ENCODE peak calls at places on chromosomes 11 and 22, in nine cellular contexts. E is mesothelial cell of epicardium, A is astrocyte, B is AG09309, V is Peyer's patch, X is heart left ventricle, U is lower lobe of right lung, C is colonic mucosa, R is GM13976. P is an unnamed sample.

GRCh38 chr11:109853156-109853776 is 239.9 kb upstream of the ZC3H12C start:
- DNase-seq in E (no peak), A (peak; percentile 63), B (peak; percentile 62), V (no peak), X (no peak), U (no peak), C (no peak), R (peak; percentile 22), P (peak; percentile 14)

GRCh38 chr11:31340903-31341572 is 28.5 kb downstream of the DCDC1 start:
- DNase-seq in E (no peak), A (peak; percentile 8), B (no peak), V (no peak), X (no peak), U (no peak), C (peak; percentile 21), R (peak; percentile 32), P (peak; percentile 31)

GRCh38 chr11:14095882-14096281 is 133.4 kb downstream of the SPON1 start:
- DNase-seq in E (no peak), A (no peak), B (no peak), V (no peak), X (no peak), U (no peak), C (no peak), R (no peak), P (no peak)

GRCh38 chr22:33869946-33870345 is 50.3 kb downstream of the LARGE1 start:
- DNase-seq in E (no peak), A (no peak), B (no peak), V (no peak), X (no peak), U (no peak), C (no peak), R (no peak), P (no peak)

GRCh38 chr11:118820412-118821357 is 29.7 kb upstream of the DDX6 start:
- DNase-seq in E (no peak), A (peak; percentile 58), B (peak; percentile 3), V (peak; percentile 90), X (peak; percentile 82), U (peak; percentile 78), C (peak; percentile 85), R (peak; percentile 83), P (peak; percentile 81)

GRCh38 chr11:25037431-25037830 is 540.6 kb downstream of the LUZP2 start:
- DNase-seq in E (no peak), A (no peak), B (no peak), V (no peak), X (no peak), U (no peak), C (no peak), R (no peak), P (no peak)

GRCh38 chr11:116199182-116199581 is 573.6 kb downstream of the BUD13 start:
- DNase-seq in E (no peak), A (no peak), B (no peak), V (no peak), X (peak; percentile 74), U (no peak), C (no peak), R (no peak), P (no peak)

GRCh38 chr22:47027766-47028165 is 265.3 kb downstream of the TBC1D22A start:
- DNase-seq in E (no peak), A (no peak), B (no peak), V (peak; percentile 34), X (no peak), U (peak; percentile 29), C (no peak), R (no peak), P (no peak)

GRCh38 chr11:15200696-15201095 is 86.0 kb downstream of the INSC start:
- DNase-seq in E (no peak), A (no peak), B (no peak), V (no peak), X (no peak), U (no peak), C (no peak), R (no peak), P (no peak)

GRCh38 chr11:19786644-19787043 is 74.0 kb downstream of the NAV2 start:
- DNase-seq in E (no peak), A (no peak), B (no peak), V (no peak), X (no peak), U (no peak), C (peak; percentile 56), R (no peak), P (no peak)

GRCh38 chr11:95541715-95542114 is 247.9 kb downstream of the FAM76B start:
- DNase-seq in E (no peak), A (no peak), B (no peak), V (no peak), X (no peak), U (no peak), C (no peak), R (no peak), P (no peak)

GRCh38 chr11:114085965-114086364 is 26.5 kb downstream of the ZBTB16 start:
- DNase-seq in E (no peak), A (no peak), B (no peak), V (peak; percentile 41), X (no peak), U (no peak), C (peak; percentile 63), R (no peak), P (no peak)

GRCh38 chr11:29334781-29335140 is 682.1 kb downstream of the KCNA4 start:
- DNase-seq in E (no peak), A (no peak), B (no peak), V (no peak), X (no peak), U (no peak), C (no peak), R (no peak), P (no peak)

GRCh38 chr11:111871693-111872161 is 346 bp upstream of the ALG9 start:
- DNase-seq in E (no peak), A (no peak), B (no peak), V (no peak), X (no peak), U (no peak), C (no peak), R (no peak), P (peak; percentile 12)

DNA sequence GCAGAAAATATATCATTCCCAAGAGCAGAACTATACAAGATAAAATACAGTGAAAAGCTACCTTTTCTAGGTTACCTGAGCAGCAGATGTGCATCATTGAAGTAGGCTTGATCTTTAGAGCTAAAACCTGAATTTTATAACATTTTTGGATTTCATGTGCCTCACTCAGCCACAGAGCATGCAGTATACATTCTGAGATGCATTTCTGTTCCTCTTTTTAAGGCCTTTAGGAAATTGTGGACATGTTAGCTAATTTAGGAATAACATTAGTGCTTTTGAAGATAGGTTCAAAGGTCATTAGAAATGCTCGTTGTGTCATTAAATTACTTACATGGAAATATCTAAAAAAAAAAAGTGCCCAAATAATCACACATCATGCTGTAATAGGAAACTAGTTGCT is 230.6 kb upstream of the PDGFD start:
- DNase-seq in E (no peak), A (no peak), B (no peak), V (no peak), X (no peak), U (no peak), C (no peak), R (no peak), P (no peak)
- TF ChIP-seq CTCF in E (no peak), A (no peak), B (no peak), V (no peak), X (no peak), U (no peak), C (no peak), R (no peak), P (no peak)

DNA sequence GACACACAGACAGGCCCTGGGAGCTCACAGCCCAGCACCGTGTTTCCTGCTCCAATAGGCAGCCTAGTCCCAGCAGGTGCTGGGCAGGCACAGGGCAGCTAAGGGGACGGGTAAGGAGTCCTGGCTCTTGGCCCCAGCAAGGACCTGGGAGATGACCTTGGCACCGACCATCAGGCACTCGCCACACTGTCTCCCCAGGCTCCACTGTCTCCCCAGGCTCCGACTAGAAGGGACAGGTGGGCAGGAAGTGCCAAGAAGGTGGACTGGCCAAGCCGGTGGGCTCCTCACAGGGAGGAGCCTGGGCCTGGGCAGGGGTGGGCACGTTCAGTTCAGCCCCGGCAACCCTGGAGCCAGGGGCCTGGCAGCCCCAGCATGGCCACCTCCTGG is 193.9 kb downstream of the IGLL1 start:
- DNase-seq in E (no peak), A (no peak), B (no peak), V (no peak), X (no peak), U (no peak), C (no peak), R (no peak), P (no peak)
- TF ChIP-seq CTCF in E (peak; percentile 61), A (no peak), B (no peak), V (no peak), X (no peak), U (no peak), C (peak; percentile 12), R (no peak), P (no peak)

GRCh38 chr11:79510948-79511347 is 70.1 kb upstream of the TENM4 start:
- DNase-seq in E (no peak), A (no peak), B (no peak), V (no peak), X (no peak), U (no peak), C (no peak), R (no peak), P (no peak)

GRCh38 chr11:79515781-79516180 is 75.0 kb upstream of the TENM4 start:
- DNase-seq in E (no peak), A (no peak), B (no peak), V (no peak), X (no peak), U (no peak), C (no peak), R (no peak), P (no peak)

GRCh38 chr11:79514269-79514668 is 73.4 kb upstream of the TENM4 start:
- DNase-seq in E (no peak), A (no peak), B (no peak), V (no peak), X (no peak), U (no peak), C (no peak), R (no peak), P (no peak)

GRCh38 chr11:79514695-79515094 is 73.9 kb upstream of the TENM4 start:
- DNase-seq in E (no peak), A (no peak), B (no peak), V (no peak), X (no peak), U (no peak), C (no peak), R (no peak), P (no peak)

GRCh38 chr11:79512706-79513469 is 72.1 kb upstream of the TENM4 start:
- DNase-seq in E (no peak), A (no peak), B (no peak), V (no peak), X (peak; percentile 58), U (no peak), C (no peak), R (no peak), P (no peak)
- TF ChIP-seq CTCF in E (no peak), A (no peak), B (no peak), V (no peak), X (no peak), U (no peak), C (no peak), R (no peak), P (no peak)

DNA sequence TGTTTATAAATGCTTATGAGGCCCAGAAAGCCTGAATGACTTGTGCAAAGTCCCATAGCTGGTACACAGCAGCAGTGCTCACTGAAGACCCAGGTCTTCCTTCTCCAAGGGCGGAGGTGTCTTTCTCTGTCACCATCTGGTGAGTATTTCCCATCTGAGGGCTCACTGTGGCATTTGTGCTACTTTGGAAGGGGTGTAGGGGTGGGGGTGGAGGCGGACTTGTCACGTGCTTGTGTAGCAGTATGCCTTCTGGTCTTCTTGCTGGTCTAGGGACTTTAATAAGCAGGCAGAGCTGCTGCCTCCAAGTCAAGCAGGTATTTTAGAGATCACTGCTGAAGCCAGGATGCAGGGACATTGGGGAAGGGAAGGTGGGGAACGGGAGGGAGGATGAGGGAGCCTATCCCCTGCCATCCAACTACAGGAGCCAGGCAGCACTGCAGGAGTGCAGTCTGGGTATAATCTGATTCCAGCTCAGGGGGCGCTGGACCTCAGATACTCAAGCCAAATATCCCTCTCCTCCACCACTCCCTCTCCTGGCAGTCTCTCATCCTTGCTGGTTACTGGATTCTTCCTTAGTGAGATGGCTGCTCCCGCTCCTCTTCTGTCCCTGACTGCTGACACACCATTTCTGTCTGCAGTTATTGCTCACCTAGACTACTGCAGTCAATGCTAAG is 3.4 kb downstream of the ABCC8 start:
- DNase-seq in E (no peak), A (no peak), B (no peak), V (no peak), X (no peak), U (no peak), C (no peak), R (no peak), P (no peak)
- TF ChIP-seq CTCF in E (no peak), A (no peak), B (no peak), V (no peak), X (no peak), U (no peak), C (no peak), R (no peak), P (no peak)

P was measured in GM13977.